ENCODE peak calls at places on chromosomes 1 and 21, in six cellular contexts. H, K, S, O, W and R are unnamed samples.

GRCh38 chr1:23899070-23899469 is 14.1 kb downstream of the CNR2 start:
- DNase-seq in H (no peak), K (no peak), S (no peak), O (no peak), W (no peak), R (no peak)

GRCh38 chr1:31605908-31606427 is 11.5 kb upstream of the HCRTR1 start:
- DNase-seq in H (peak), K (no peak), S (no peak), O (no peak), W (no peak), R (peak)

GRCh38 chr1:215888159-215888558 is 321.1 kb downstream of the KCTD3 start:
- DNase-seq in H (no peak), K (no peak), S (no peak), O (no peak), W (no peak), R (no peak)

GRCh38 chr1:234719454-234720258 is 109.7 kb upstream of the IRF2BP2 start:
- DNase-seq in H (no peak), K (no peak), S (peak), O (no peak), W (no peak), R (peak)

GRCh38 chr1:31502926-31503511 is 73.3 kb upstream of the TINAGL1 start:
- DNase-seq in H (no peak), K (no peak), S (peak), O (peak), W (no peak), R (no peak)

GRCh38 chr21:41112740-41113692 is 54.9 kb upstream of the BACE2 start:
- DNase-seq in H (peak), K (peak), S (peak), O (no peak), W (no peak), R (peak)

GRCh38 chr1:119080586-119080985 is 59.9 kb downstream of the WARS2 start:
- DNase-seq in H (peak), K (no peak), S (peak), O (no peak), W (peak), R (peak)

GRCh38 chr1:29687601-29688244 is 451.4 kb downstream of the PTPRU start:
- DNase-seq in H (peak), K (no peak), S (no peak), O (no peak), W (peak), R (no peak)

GRCh38 chr1:203287109-203287893 is 18.0 kb upstream of the BTG2 start:
- DNase-seq in H (no peak), K (no peak), S (no peak), O (no peak), W (peak), R (no peak)

GRCh38 chr1:239989990-239990389 is 101.7 kb upstream of the FMN2 start:
- DNase-seq in H (no peak), K (no peak), S (no peak), O (no peak), W (no peak), R (no peak)

GRCh38 chr1:38502772-38503171 is 356.8 kb downstream of the RRAGC start:
- DNase-seq in H (no peak), K (peak), S (peak), O (peak), W (no peak), R (no peak)

GRCh38 chr1:175192630-175193338 is at the start of gene KIAA0040:
- DNase-seq in H (no peak), K (peak), S (peak), O (peak), W (peak), R (peak)

GRCh38 chr1:30678209-30678608 is 45.2 kb downstream of the MATN1 start:
- DNase-seq in H (no peak), K (no peak), S (no peak), O (no peak), W (no peak), R (no peak)

GRCh38 chr1:221829327-221830011 is 87.6 kb upstream of the DUSP10 start:
- DNase-seq in H (peak), K (no peak), S (no peak), O (no peak), W (peak), R (peak)

GRCh38 chr1:152026895-152027294 is 9.9 kb downstream of the S100A11 start:
- DNase-seq in H (peak), K (no peak), S (no peak), O (no peak), W (no peak), R (no peak)

GRCh38 chr1:211985556-211986264 is 49.6 kb downstream of the INTS7 start:
- DNase-seq in H (no peak), K (no peak), S (no peak), O (no peak), W (no peak), R (no peak)

GRCh38 chr1:7084232-7084894 is 299.1 kb downstream of the CAMTA1 start:
- DNase-seq in H (no peak), K (no peak), S (peak), O (no peak), W (no peak), R (no peak)

GRCh38 chr1:7085521-7085920 is 300.3 kb downstream of the CAMTA1 start:
- DNase-seq in H (no peak), K (no peak), S (no peak), O (no peak), W (no peak), R (no peak)

DNA sequence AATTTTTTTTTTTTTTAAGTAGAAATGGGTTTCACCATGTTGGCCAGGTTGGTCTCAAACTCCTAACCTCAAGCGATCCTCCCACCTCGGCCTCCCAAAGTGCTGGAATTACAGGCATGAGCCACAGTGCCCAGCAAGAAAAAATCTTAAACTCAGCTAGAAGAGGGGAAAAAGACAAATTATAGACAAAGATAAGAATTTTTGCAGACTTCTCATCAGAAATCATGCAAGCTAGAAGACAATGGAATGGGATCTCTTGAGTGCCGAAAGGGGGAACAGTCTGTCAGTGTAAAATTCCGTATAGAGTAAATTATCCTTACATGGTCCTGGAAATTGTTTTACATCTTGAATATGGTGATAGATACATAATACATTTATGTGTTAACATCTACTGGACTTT is 294.4 kb downstream of the CAMTA1 start:
- DNase-seq in H (no peak), K (no peak), S (no peak), O (no peak), W (no peak), R (no peak)
- H2BK120ac ChIP-seq in H (no peak), K (no peak), S (no peak), O (no peak), W (no peak), R (no peak)

GRCh38 chr1:54919367-54920359 is 32.7 kb upstream of the DHCR24 start:
- DNase-seq in H (no peak), K (no peak), S (no peak), O (no peak), W (no peak), R (no peak)

GRCh38 chr1:54926955-54927354 is 40.0 kb upstream of the DHCR24 start:
- DNase-seq in H (peak), K (no peak), S (no peak), O (no peak), W (no peak), R (no peak)

GRCh38 chr1:54927475-54928240 is 40.7 kb upstream of the DHCR24 start:
- DNase-seq in H (peak), K (no peak), S (no peak), O (no peak), W (peak), R (no peak)

GRCh38 chr1:54922921-54923421 is 36.0 kb upstream of the DHCR24 start:
- DNase-seq in H (no peak), K (no peak), S (no peak), O (no peak), W (no peak), R (peak)

GRCh38 chr1:54922040-54922761 is 35.2 kb upstream of the DHCR24 start:
- DNase-seq in H (no peak), K (no peak), S (no peak), O (no peak), W (no peak), R (no peak)
- H4K91ac ChIP-seq in H (no peak), K (no peak), S (no peak), O (no peak), W (no peak), R (no peak)

DNA sequence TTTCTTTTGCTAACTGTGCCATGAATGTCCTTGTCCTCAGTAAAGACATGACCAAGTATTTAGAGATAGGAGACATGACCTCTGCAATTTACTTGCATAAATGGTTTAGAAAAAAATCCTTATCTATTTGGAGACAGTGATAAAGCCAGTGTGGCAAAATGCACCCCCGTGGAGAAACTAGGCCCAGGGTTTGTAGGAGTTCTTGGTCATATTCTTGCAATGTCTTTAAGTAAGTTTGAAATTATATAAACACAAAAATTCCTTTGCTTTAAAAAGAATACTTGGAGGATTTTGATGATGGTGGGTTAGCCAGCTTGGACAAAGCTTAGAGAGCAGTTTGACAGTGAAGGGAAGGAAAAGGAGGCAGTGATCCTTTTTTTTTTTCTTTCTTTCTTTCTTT is 101.9 kb upstream of the SLC45A1 start:
- DNase-seq in H (peak), K (no peak), S (no peak), O (no peak), W (peak), R (no peak)
- H2BK120ac ChIP-seq in H (peak), K (no peak), S (no peak), O (no peak), W (peak), R (peak)

GRCh38 chr1:195082183-195082582 is 1526.1 kb downstream of the KCNT2 start:
- DNase-seq in H (peak), K (no peak), S (no peak), O (no peak), W (no peak), R (no peak)
- H4K91ac ChIP-seq in H (no peak), K (no peak), S (no peak), O (no peak), W (no peak), R (no peak)

GRCh38 chr1:167722870-167723251 is 1.1 kb downstream of the MPZL1 start:
- DNase-seq in H (no peak), K (no peak), S (no peak), O (no peak), W (no peak), R (peak)

GRCh38 chr1:167720965-167721616 is 691 bp upstream of the MPZL1 start:
- DNase-seq in H (peak), K (peak), S (no peak), O (no peak), W (peak), R (peak)

GRCh38 chr1:167723707-167724323 is 2.0 kb downstream of the MPZL1 start:
- DNase-seq in H (no peak), K (no peak), S (no peak), O (no peak), W (no peak), R (no peak)

GRCh38 chr1:167722152-167722869 is 529 bp downstream of the MPZL1 start:
- DNase-seq in H (peak), K (peak), S (peak), O (no peak), W (peak), R (no peak)

DNA sequence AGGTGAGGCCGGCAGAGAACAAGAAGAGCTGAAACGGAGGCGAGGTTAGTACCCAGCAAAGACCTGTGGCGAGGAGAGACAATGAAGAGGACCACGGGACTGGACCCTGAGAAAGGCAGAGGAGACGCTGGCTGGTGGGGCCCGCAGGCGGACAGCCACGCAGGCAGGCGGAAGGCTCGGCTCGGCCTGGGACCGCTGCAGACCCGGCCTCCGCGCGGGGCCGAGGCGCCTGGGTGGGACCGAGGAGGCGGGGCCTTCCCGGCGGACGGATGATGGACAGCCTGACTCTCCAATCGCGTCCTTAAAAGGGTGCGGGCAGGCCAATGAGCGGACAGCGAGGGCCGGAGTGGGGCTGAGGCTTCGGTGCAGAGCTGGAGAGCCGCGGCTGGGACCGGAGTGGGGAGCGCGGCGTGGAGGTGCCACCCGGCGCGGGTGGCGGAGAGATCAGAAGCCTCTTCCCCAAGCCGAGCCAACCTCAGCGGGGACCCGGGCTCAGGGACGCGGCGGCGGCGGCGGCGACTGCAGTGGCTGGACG is at the start of gene MPZL1:
- DNase-seq in H (peak), K (peak), S (peak), O (peak), W (peak), R (peak)
- H2BK120ac ChIP-seq in H (peak), K (peak), S (no peak), O (no peak), W (peak), R (peak)

GRCh38 chr1:201759194-201759814 is 69.7 kb upstream of the IPO9 start:
- DNase-seq in H (peak), K (no peak), S (no peak), O (no peak), W (peak), R (peak)
- H4K91ac ChIP-seq in H (no peak), K (no peak), S (no peak), O (no peak), W (no peak), R (no peak)

DNA sequence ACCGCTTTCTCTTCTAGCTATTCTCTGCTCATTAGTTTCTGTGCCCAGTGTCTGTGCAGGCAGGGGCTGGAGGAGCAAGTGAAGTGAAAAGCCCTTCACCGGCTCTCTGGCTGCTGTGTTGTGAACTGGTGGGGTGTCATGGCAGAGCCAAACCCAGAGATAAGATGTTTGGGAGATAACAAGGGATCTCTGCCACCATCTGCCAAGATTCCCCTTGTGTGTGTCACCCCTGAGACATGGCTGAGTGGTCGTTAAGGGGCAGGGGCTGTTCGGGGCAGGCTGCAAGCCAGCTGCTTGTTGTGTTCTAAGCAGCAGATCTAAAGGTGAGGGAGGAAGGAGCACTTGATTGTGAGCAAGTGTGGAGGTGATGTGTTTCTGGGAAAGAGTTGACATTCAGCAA is 24.5 kb downstream of the CNIH3 start:
- DNase-seq in H (no peak), K (no peak), S (no peak), O (no peak), W (no peak), R (no peak)
- H2BK120ac ChIP-seq in H (peak), K (no peak), S (no peak), O (no peak), W (no peak), R (peak)

GRCh38 chr21:27152996-27153395 is 186.1 kb upstream of the ADAMTS5 start:
- DNase-seq in H (no peak), K (no peak), S (no peak), O (no peak), W (no peak), R (no peak)

GRCh38 chr21:27156666-27157065 is 189.8 kb upstream of the ADAMTS5 start:
- DNase-seq in H (no peak), K (no peak), S (no peak), O (no peak), W (no peak), R (no peak)

GRCh38 chr21:27154451-27155129 is 187.7 kb upstream of the ADAMTS5 start:
- DNase-seq in H (peak), K (no peak), S (no peak), O (no peak), W (no peak), R (no peak)

GRCh38 chr21:27157097-27157496 is 190.2 kb upstream of the ADAMTS5 start:
- DNase-seq in H (no peak), K (no peak), S (no peak), O (no peak), W (no peak), R (no peak)

GRCh38 chr21:27155130-27155500 is 188.2 kb upstream of the ADAMTS5 start:
- DNase-seq in H (no peak), K (no peak), S (no peak), O (no peak), W (no peak), R (no peak)
- H4K91ac ChIP-seq in H (no peak), K (no peak), S (no peak), O (no peak), W (no peak), R (no peak)

GRCh38 chr1:68232354-68233148 is at the start of gene WLS:
- DNase-seq in H (peak), K (no peak), S (peak), O (peak), W (peak), R (no peak)

GRCh38 chr1:68230901-68231626 is 1.3 kb downstream of the WLS start:
- DNase-seq in H (no peak), K (no peak), S (no peak), O (no peak), W (peak), R (no peak)

GRCh38 chr1:68233202-68233601 is 879 bp upstream of the WLS start:
- DNase-seq in H (no peak), K (no peak), S (no peak), O (no peak), W (no peak), R (no peak)

GRCh38 chr1:68229927-68230812 is 2.2 kb downstream of the WLS start:
- DNase-seq in H (peak), K (no peak), S (no peak), O (no peak), W (peak), R (no peak)

DNA sequence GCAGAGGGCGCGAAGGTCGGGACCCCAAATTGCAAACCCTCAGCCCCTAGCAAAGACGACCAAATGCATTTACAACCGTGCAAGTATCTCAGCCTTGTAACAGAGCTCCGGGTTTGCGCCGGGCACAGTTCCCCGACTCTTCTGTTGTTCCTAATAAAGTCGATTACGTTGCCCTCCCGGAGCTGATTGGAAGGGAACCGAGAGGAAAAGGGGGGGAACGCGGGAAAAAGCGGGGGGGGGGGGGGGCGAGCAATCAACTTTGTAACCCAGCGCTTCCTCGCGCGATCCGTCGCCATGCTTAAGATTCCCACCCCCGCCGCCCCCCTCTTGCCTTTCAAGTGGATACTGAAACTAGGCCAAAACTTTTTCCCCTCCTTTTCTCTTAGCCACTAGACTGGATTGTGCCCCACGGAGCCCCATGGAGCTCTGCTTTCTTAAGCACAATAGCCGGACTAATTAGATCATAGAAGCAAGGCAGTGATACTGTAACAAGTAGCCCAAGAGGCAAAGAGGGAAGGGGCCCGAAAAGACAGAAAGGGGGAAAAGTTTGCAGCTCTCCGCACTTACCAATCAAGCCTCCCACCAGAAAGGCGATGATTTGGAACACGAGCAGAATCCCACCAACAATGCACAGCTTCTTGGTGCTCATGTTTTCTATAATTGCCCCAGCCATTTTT is 558 bp downstream of the WLS start:
- DNase-seq in H (peak), K (no peak), S (peak), O (no peak), W (peak), R (peak)
- H2BK120ac ChIP-seq in H (peak), K (no peak), S (no peak), O (no peak), W (peak), R (peak)